ENCODE peak calls at places on chromosome 13, in four cellular contexts. B, V, N and U are unnamed samples.

GRCh38 chr13:47036291-47037008 is 139.6 kb upstream of the HTR2A start:
- DNase-seq in V (no peak), N (no peak), B (no peak), U (no peak)

GRCh38 chr13:94480672-94481145 is 1.2 kb upstream of the DCT start:
- DNase-seq in V (no peak), N (peak; percentile 20), B (no peak), U (no peak)

GRCh38 chr13:90230311-90230710 is 1117.2 kb upstream of the MIR17HG start:
- DNase-seq in B (no peak), V (no peak), N (no peak), U (no peak)

GRCh38 chr13:32021785-32022184 is 9.8 kb upstream of the FRY start:
- DNase-seq in V (no peak), B (no peak), N (no peak), U (no peak)

GRCh38 chr13:87999141-87999765 is 328.1 kb downstream of the SLITRK5 start:
- DNase-seq in B (no peak), V (no peak), N (peak; percentile 30), U (no peak)

GRCh38 chr13:19178901-19179593 is 2.6 kb downstream of the TUBA3C start:
- DNase-seq in B (no peak), N (no peak), V (no peak), U (no peak)

GRCh38 chr13:76632388-76633044 is 253.7 kb downstream of the KCTD12 start:
- DNase-seq in B (no peak), N (no peak), V (no peak), U (no peak)

GRCh38 chr13:102707465-102707864 is 12.6 kb upstream of the METTL21C start:
- DNase-seq in B (no peak), V (no peak), N (peak; percentile 94), U (peak; percentile 8)

GRCh38 chr13:65917731-65918130 is 1312.4 kb downstream of the PCDH9 start:
- DNase-seq in N (no peak), B (no peak), V (no peak), U (no peak)

GRCh38 chr13:54241719-54242118 is 1213.1 kb downstream of the OLFM4 start:
- DNase-seq in B (no peak), N (no peak), V (no peak), U (no peak)

GRCh38 chr13:28584873-28585317 is 74.0 kb upstream of the POMP start:
- DNase-seq in V (no peak), B (no peak), N (peak; percentile 71), U (no peak)

GRCh38 chr13:57739089-57739488 is 107.5 kb downstream of the PCDH17 start:
- DNase-seq in V (no peak), B (no peak), N (no peak), U (no peak)

GRCh38 chr13:114043421-114044053 is 69.7 kb upstream of the C13orf46 start:
- DNase-seq in B (no peak), N (peak; percentile 95), V (peak; percentile 52), U (peak; percentile 62)
- TF ChIP-seq MAZ in B (no peak), N (peak; percentile 53), V (no peak), U (no peak)

GRCh38 chr13:42593719-42594012 is 19.7 kb downstream of the TNFSF11 start:
- DNase-seq in N (no peak), B (no peak), V (no peak), U (no peak)

GRCh38 chr13:42591602-42592001 is 17.6 kb downstream of the TNFSF11 start:
- DNase-seq in B (no peak), V (no peak), N (no peak), U (no peak)

GRCh38 chr13:42597505-42597904 is 23.6 kb downstream of the TNFSF11 start:
- DNase-seq in N (no peak), B (no peak), V (no peak), U (no peak)

GRCh38 chr13:42592915-42593718 is 19.2 kb downstream of the TNFSF11 start:
- DNase-seq in B (no peak), V (no peak), N (no peak), U (no peak)

GRCh38 chr13:42594577-42595571 is 20.9 kb downstream of the TNFSF11 start:
- DNase-seq in B (peak; percentile 56), N (peak; percentile 66), V (peak; percentile 52), U (peak; percentile 38)
- TF ChIP-seq MAZ in B (no peak), N (no peak), V (no peak), U (no peak)

GRCh38 chr13:93286047-93286446 is 59.4 kb downstream of the GPC6 start:
- DNase-seq in V (no peak), B (no peak), N (no peak), U (no peak)

GRCh38 chr13:93293716-93294115 is 67.1 kb downstream of the GPC6 start:
- DNase-seq in N (no peak), V (no peak), B (no peak), U (no peak)

GRCh38 chr13:93289842-93290241 is 63.2 kb downstream of the GPC6 start:
- DNase-seq in V (no peak), N (no peak), B (no peak), U (no peak)

GRCh38 chr13:93289047-93289446 is 62.4 kb downstream of the GPC6 start:
- DNase-seq in N (peak; percentile 8), V (no peak), B (no peak), U (no peak)

DNA sequence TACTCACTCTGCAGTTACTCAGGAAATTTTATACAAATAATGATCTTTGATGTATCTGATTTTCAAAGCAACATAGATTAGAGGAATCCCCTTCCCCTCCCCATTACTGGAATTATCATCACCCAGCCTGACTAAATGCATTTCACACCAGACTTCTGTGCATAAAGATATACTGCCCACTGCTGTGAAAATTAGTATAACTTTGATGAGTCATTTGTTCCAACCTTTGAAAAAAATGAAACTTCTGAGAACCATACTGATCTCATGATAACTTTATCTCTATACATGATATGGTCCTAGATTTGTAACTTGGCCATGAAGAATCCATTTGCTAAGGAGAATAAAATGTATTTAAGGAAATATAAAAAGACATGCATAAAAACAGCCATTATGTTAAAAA is 63.9 kb downstream of the GPC6 start:
- DNase-seq in B (peak; percentile 52), V (no peak), N (peak; percentile 46), U (no peak)
- TF ChIP-seq MAZ in B (no peak), V (no peak), N (no peak), U (no peak)

GRCh38 chr13:26446751-26447150 is 110.7 kb upstream of the WASF3 start:
- DNase-seq in B (no peak), V (no peak), N (no peak), U (no peak)
- TF ChIP-seq MAZ in B (no peak), V (no peak), N (no peak), U (no peak)

GRCh38 chr13:99226493-99226892 is 25.8 kb downstream of the UBAC2 start:
- DNase-seq in N (no peak), V (no peak), B (no peak), U (no peak)

GRCh38 chr13:99227331-99227900 is 26.8 kb downstream of the UBAC2 start:
- DNase-seq in V (no peak), N (no peak), B (no peak), U (no peak)

GRCh38 chr13:99230991-99231390 is 27.2 kb downstream of the GPR18 start:
- DNase-seq in B (no peak), N (no peak), V (no peak), U (no peak)

GRCh38 chr13:99227909-99228688 is 27.4 kb downstream of the UBAC2 start:
- DNase-seq in V (no peak), B (no peak), N (no peak), U (no peak)

GRCh38 chr13:99228737-99229691 is 28.4 kb downstream of the UBAC2 start:
- DNase-seq in V (peak; percentile 23), B (peak; percentile 17), N (peak; percentile 87), U (no peak)
- TF ChIP-seq MAZ in V (no peak), B (no peak), N (no peak), U (no peak)

GRCh38 chr13:109869312-109870237 is 83.2 kb upstream of the IRS2 start:
- DNase-seq in V (no peak), N (peak; percentile 44), B (peak; percentile 34), U (peak; percentile 70)
- TF ChIP-seq MAZ in V (no peak), N (no peak), B (no peak), U (no peak)

DNA sequence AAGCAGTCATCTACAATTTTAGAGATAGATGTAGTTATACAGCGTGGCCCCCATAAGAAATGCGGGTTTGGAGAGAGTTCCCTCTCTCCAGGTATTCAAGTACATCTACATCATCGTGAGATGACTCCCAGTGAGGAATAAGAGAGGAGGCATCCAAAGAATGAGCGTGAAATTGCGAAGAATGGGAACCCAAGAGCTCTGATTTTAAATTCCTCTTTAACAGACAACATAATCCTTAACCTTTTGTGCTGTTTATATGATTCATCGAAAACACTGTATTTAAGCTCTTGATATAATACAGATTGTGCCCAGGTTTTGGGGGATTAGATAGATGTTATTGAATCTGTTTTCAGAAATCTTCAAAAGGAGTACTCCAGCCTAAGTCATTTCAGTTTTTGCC is 161.5 kb downstream of the COG6 start:
- DNase-seq in N (no peak), B (no peak), V (no peak), U (no peak)
- TF ChIP-seq MAZ in N (no peak), B (no peak), V (no peak), U (no peak)